ENCODE peak calls at places on chromosome 7, in five cellular contexts. One of them, this sample, is unnamed.

GRCh38 chr7:149850716-149851115 is 12.5 kb downstream of the ZNF862 start:
- DNase-seq in CD4-positive, CD25-positive, alpha-beta regulatory T cell: no peak
- DNase-seq in SJSA1: no peak
- DNase-seq in cardiac fibroblast: no peak
- DNase-seq in gastrocnemius medialis: no peak
- DNase-seq in this sample: no peak

GRCh38 chr7:31065021-31065593 is 13.0 kb downstream of the ADCYAP1R1 start:
- DNase-seq in CD4-positive, CD25-positive, alpha-beta regulatory T cell: no peak
- DNase-seq in cardiac fibroblast: no peak
- DNase-seq in gastrocnemius medialis: no peak
- DNase-seq in SJSA1: no peak
- DNase-seq in this sample: no peak

GRCh38 chr7:107201795-107202450 is 33.1 kb downstream of the HBP1 start:
- DNase-seq in cardiac fibroblast: peak
- DNase-seq in gastrocnemius medialis: peak
- DNase-seq in SJSA1: no peak
- DNase-seq in CD4-positive, CD25-positive, alpha-beta regulatory T cell: no peak
- DNase-seq in this sample: no peak

GRCh38 chr7:145123502-145123901 is 287.6 kb upstream of the TPK1 start:
- DNase-seq in SJSA1: no peak
- DNase-seq in cardiac fibroblast: no peak
- DNase-seq in gastrocnemius medialis: no peak
- DNase-seq in CD4-positive, CD25-positive, alpha-beta regulatory T cell: no peak
- DNase-seq in this sample: no peak

GRCh38 chr7:14305233-14305866 is 315.9 kb upstream of the ETV1 start:
- DNase-seq in gastrocnemius medialis: no peak
- DNase-seq in SJSA1: no peak
- DNase-seq in cardiac fibroblast: peak
- DNase-seq in CD4-positive, CD25-positive, alpha-beta regulatory T cell: no peak
- DNase-seq in this sample: no peak

GRCh38 chr7:32536585-32536984 is 41.3 kb downstream of the AVL9 start:
- DNase-seq in SJSA1: no peak
- DNase-seq in CD4-positive, CD25-positive, alpha-beta regulatory T cell: no peak
- DNase-seq in gastrocnemius medialis: no peak
- DNase-seq in cardiac fibroblast: peak
- DNase-seq in this sample: no peak

GRCh38 chr7:158284617-158285382 is 302.8 kb downstream of the PTPRN2 start:
- DNase-seq in cardiac fibroblast: no peak
- DNase-seq in SJSA1: no peak
- DNase-seq in CD4-positive, CD25-positive, alpha-beta regulatory T cell: no peak
- DNase-seq in gastrocnemius medialis: no peak
- DNase-seq in this sample: no peak

GRCh38 chr7:94366827-94367226 is 27.9 kb upstream of the COL1A2 start:
- DNase-seq in SJSA1: no peak
- DNase-seq in cardiac fibroblast: peak
- DNase-seq in gastrocnemius medialis: no peak
- DNase-seq in CD4-positive, CD25-positive, alpha-beta regulatory T cell: no peak
- DNase-seq in this sample: no peak

GRCh38 chr7:47336178-47337020 is 245.5 kb downstream of the TNS3 start:
- DNase-seq in cardiac fibroblast: peak
- DNase-seq in gastrocnemius medialis: peak
- DNase-seq in CD4-positive, CD25-positive, alpha-beta regulatory T cell: no peak
- DNase-seq in SJSA1: peak
- DNase-seq in this sample: no peak

GRCh38 chr7:114082567-114082933 is 163.7 kb upstream of the PPP1R3A start:
- DNase-seq in gastrocnemius medialis: peak
- DNase-seq in SJSA1: no peak
- DNase-seq in cardiac fibroblast: no peak
- DNase-seq in CD4-positive, CD25-positive, alpha-beta regulatory T cell: no peak
- DNase-seq in this sample: no peak

GRCh38 chr7:7962851-7963250 is 5.7 kb upstream of the GLCCI1 start:
- DNase-seq in gastrocnemius medialis: no peak
- DNase-seq in CD4-positive, CD25-positive, alpha-beta regulatory T cell: no peak
- DNase-seq in cardiac fibroblast: no peak
- DNase-seq in SJSA1: no peak
- DNase-seq in this sample: peak

GRCh38 chr7:134662871-134663205 is 16.2 kb downstream of the BPGM start:
- DNase-seq in CD4-positive, CD25-positive, alpha-beta regulatory T cell: no peak
- DNase-seq in SJSA1: no peak
- DNase-seq in gastrocnemius medialis: no peak
- DNase-seq in cardiac fibroblast: no peak
- DNase-seq in this sample: no peak

GRCh38 chr7:64882341-64883112 is 20.5 kb upstream of the ZNF273 start:
- DNase-seq in CD4-positive, CD25-positive, alpha-beta regulatory T cell: no peak
- DNase-seq in cardiac fibroblast: peak
- DNase-seq in gastrocnemius medialis: peak
- DNase-seq in SJSA1: peak
- DNase-seq in this sample: no peak

GRCh38 chr7:80284848-80285247 is 150.2 kb downstream of the GNAI1 start:
- DNase-seq in gastrocnemius medialis: no peak
- DNase-seq in SJSA1: no peak
- DNase-seq in CD4-positive, CD25-positive, alpha-beta regulatory T cell: no peak
- DNase-seq in cardiac fibroblast: peak
- DNase-seq in this sample: peak

GRCh38 chr7:40918701-40919271 is 784.0 kb downstream of the SUGCT start:
- DNase-seq in SJSA1: peak
- DNase-seq in CD4-positive, CD25-positive, alpha-beta regulatory T cell: no peak
- DNase-seq in gastrocnemius medialis: no peak
- DNase-seq in cardiac fibroblast: peak
- DNase-seq in this sample: peak

GRCh38 chr7:40879941-40880558 is 745.2 kb downstream of the SUGCT start:
- DNase-seq in CD4-positive, CD25-positive, alpha-beta regulatory T cell: no peak
- DNase-seq in cardiac fibroblast: peak
- DNase-seq in gastrocnemius medialis: no peak
- DNase-seq in SJSA1: no peak
- DNase-seq in this sample: no peak

GRCh38 chr7:151400626-151401315 is 9.1 kb downstream of the WDR86 start:
- DNase-seq in cardiac fibroblast: no peak
- DNase-seq in gastrocnemius medialis: no peak
- DNase-seq in CD4-positive, CD25-positive, alpha-beta regulatory T cell: no peak
- DNase-seq in SJSA1: no peak
- DNase-seq in this sample: no peak

GRCh38 chr7:134691820-134692705 is 45.4 kb downstream of the BPGM start:
- DNase-seq in CD4-positive, CD25-positive, alpha-beta regulatory T cell: no peak
- DNase-seq in gastrocnemius medialis: no peak
- DNase-seq in cardiac fibroblast: peak
- DNase-seq in SJSA1: peak
- DNase-seq in this sample: no peak

GRCh38 chr7:42314696-42315095 is 77.7 kb upstream of the GLI3 start:
- DNase-seq in cardiac fibroblast: no peak
- DNase-seq in gastrocnemius medialis: no peak
- DNase-seq in SJSA1: no peak
- DNase-seq in CD4-positive, CD25-positive, alpha-beta regulatory T cell: no peak
- DNase-seq in this sample: no peak

GRCh38 chr7:50664461-50664922 is 99.3 kb upstream of the DDC start:
- DNase-seq in SJSA1: peak
- DNase-seq in CD4-positive, CD25-positive, alpha-beta regulatory T cell: no peak
- DNase-seq in cardiac fibroblast: peak
- DNase-seq in gastrocnemius medialis: no peak
- DNase-seq in this sample: no peak

GRCh38 chr7:44665531-44666213 is 59.2 kb downstream of the OGDH start:
- DNase-seq in SJSA1: no peak
- DNase-seq in cardiac fibroblast: peak
- DNase-seq in CD4-positive, CD25-positive, alpha-beta regulatory T cell: no peak
- DNase-seq in gastrocnemius medialis: peak
- DNase-seq in this sample: peak
- H3K4me3 ChIP-seq in SJSA1: no peak
- H3K4me3 ChIP-seq in cardiac fibroblast: no peak
- H3K4me3 ChIP-seq in CD4-positive, CD25-positive, alpha-beta regulatory T cell: no peak
- H3K4me3 ChIP-seq in gastrocnemius medialis: no peak
- H3K4me3 ChIP-seq in this sample: no peak

GRCh38 chr7:136086712-136087111 is 109.6 kb upstream of the MTPN start:
- DNase-seq in SJSA1: peak
- DNase-seq in cardiac fibroblast: peak
- DNase-seq in CD4-positive, CD25-positive, alpha-beta regulatory T cell: peak
- DNase-seq in gastrocnemius medialis: peak
- DNase-seq in this sample: peak
- H3K4me3 ChIP-seq in SJSA1: peak
- H3K4me3 ChIP-seq in cardiac fibroblast: peak
- H3K4me3 ChIP-seq in CD4-positive, CD25-positive, alpha-beta regulatory T cell: peak
- H3K4me3 ChIP-seq in gastrocnemius medialis: peak
- H3K4me3 ChIP-seq in this sample: peak

DNA sequence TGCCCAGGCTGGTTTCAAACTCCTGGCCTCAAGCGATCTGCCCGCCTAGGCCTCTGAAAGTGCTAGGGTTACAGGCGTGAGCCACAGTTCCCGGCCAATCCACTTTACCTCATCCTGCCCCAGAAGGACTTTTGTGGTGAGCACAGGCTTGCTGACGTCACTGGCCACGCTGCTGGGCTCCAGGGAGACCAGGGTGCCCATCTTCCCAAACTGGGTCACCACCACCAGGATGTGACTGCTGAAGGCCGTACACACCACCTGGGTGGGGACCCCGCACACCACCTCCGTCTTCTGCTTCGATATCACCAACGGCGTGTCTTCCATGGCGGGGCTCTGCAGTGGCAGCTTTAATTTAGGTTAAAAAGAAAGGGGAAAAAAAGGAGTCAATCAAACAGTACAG is 816 bp downstream of the PSMG3 start:
- DNase-seq in gastrocnemius medialis: no peak
- DNase-seq in cardiac fibroblast: peak
- DNase-seq in SJSA1: peak
- DNase-seq in CD4-positive, CD25-positive, alpha-beta regulatory T cell: no peak
- DNase-seq in this sample: no peak
- H3K4me3 ChIP-seq in gastrocnemius medialis: peak
- H3K4me3 ChIP-seq in cardiac fibroblast: peak
- H3K4me3 ChIP-seq in SJSA1: peak
- H3K4me3 ChIP-seq in CD4-positive, CD25-positive, alpha-beta regulatory T cell: peak
- H3K4me3 ChIP-seq in this sample: peak

DNA sequence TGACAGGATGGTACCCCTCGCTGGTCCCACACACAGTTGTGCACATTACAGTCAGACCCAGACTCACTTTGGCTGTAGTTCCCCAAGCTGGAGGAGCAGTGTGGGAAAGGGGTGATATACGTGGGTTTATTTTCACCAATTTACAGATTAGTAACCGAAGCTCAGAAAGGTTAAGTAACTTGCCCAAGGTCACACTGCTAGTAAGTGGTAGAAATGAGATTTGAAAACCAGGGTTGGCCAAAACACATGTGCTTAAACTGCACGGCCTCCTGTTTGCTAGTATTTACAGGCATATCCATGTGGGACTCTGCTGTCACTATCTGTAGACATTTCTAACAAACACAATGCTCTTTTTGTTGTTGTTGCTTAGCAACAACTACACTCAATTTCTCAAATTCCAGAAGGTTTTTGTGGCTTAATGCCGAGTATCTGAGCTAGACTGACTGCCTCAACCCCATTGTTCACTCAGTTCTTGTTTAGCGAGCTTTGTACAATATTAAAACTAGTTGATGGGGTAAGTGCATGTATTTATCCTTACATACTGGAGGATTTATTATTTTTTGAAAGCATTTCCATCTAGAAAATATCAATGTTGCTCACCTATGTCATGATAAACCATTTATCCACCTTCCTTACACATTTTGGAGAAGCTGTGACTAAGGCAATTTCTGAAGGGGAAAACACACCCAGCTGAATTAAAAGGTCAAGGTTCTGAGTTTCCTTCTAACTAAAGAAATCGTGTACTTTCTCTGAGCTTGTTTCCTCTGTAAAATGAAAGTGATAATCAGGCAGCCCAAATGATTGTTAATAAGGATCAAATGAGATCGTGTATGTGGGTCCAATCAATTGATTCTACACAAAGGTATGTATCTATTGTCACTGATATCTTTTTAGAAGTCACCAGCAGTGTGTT is 5.3 kb upstream of the TMEM139 start:
- DNase-seq in gastrocnemius medialis: no peak
- DNase-seq in CD4-positive, CD25-positive, alpha-beta regulatory T cell: peak
- DNase-seq in cardiac fibroblast: peak
- DNase-seq in SJSA1: no peak
- DNase-seq in this sample: no peak
- H3K4me3 ChIP-seq in gastrocnemius medialis: no peak
- H3K4me3 ChIP-seq in CD4-positive, CD25-positive, alpha-beta regulatory T cell: peak
- H3K4me3 ChIP-seq in cardiac fibroblast: no peak
- H3K4me3 ChIP-seq in SJSA1: no peak
- H3K4me3 ChIP-seq in this sample: no peak

DNA sequence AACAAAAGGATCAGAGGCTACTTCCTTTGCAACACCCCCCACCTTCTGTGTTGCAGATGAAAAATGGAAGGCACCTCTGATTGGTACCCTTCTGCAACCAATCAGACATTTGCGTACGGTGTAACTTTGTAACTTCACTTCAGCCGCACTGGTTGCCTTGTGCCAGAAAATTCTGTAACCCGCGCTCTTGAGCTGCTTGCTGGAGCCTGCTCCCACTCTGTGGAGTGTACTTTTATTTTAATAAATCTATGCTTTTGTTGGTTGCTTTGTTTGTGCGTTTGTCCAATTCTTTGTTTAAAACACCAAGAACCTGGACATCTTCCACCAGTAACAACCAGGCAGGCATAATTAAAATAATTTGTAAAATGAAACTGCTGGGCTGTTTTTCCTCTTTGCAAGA is 31.5 kb upstream of the TAX1BP1 start:
- DNase-seq in SJSA1: no peak
- DNase-seq in cardiac fibroblast: no peak
- DNase-seq in gastrocnemius medialis: no peak
- DNase-seq in CD4-positive, CD25-positive, alpha-beta regulatory T cell: no peak
- DNase-seq in this sample: no peak
- H3K4me3 ChIP-seq in SJSA1: no peak
- H3K4me3 ChIP-seq in cardiac fibroblast: no peak
- H3K4me3 ChIP-seq in gastrocnemius medialis: no peak
- H3K4me3 ChIP-seq in CD4-positive, CD25-positive, alpha-beta regulatory T cell: no peak
- H3K4me3 ChIP-seq in this sample: no peak

DNA sequence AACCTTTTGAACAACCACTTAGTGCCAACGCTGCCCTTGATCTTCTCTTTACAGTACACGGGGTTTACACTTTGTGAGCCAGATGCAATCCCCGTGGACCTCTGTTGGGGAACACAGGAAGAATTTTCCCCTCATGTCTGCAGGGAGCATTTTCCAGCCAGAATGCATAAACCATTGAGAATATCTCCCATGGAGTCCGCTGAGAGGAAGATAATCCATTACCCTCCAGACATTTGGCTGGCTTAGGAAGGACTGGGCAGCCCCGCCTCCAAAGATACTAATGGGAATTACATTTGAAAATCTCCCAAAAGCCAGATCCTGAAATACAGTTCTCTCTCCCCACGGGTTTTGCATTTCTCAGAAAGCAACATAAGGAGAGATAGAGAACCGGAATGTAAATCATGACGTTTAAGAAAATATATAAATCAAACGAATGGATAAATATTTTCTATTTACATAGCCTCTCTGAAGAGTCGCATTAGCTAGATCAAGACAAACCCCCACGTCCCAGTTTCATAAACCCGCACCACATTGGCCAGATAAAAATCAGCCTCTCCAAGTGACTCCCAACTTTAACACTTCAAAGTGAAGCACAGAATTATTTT is 53.5 kb downstream of the TRIL start:
- DNase-seq in cardiac fibroblast: peak
- DNase-seq in gastrocnemius medialis: no peak
- DNase-seq in SJSA1: no peak
- DNase-seq in CD4-positive, CD25-positive, alpha-beta regulatory T cell: no peak
- DNase-seq in this sample: no peak
- H3K4me3 ChIP-seq in cardiac fibroblast: peak
- H3K4me3 ChIP-seq in gastrocnemius medialis: peak
- H3K4me3 ChIP-seq in SJSA1: peak
- H3K4me3 ChIP-seq in CD4-positive, CD25-positive, alpha-beta regulatory T cell: no peak
- H3K4me3 ChIP-seq in this sample: no peak

This sample was measured in AG04449.